ENCODE peak calls at places on chromosome 3, in eight cellular contexts. R is tibial artery, A is IMR-90, G is mammary epithelial cell, P is OCI-LY7, V is suprapubic skin, N is heart left ventricle, L is body of pancreas. B is an unnamed sample.

GRCh38 chr3:121757087-121757811 is 7.7 kb upstream of the GOLGB1 start:
- DNase-seq in R (no peak), A (no peak), G (no peak), P (peak; percentile 62), V (no peak), N (no peak), L (no peak), B (no peak)

GRCh38 chr3:23368731-23369130 is 165.6 kb downstream of the UBE2E2 start:
- DNase-seq in R (no peak), A (peak; percentile 59), G (no peak), P (no peak), V (no peak), N (no peak), L (no peak), B (no peak)

GRCh38 chr3:25580534-25580933 is 84.2 kb downstream of the TOP2B start:
- DNase-seq in R (no peak), A (no peak), G (no peak), P (no peak), V (no peak), N (no peak), L (no peak), B (no peak)

GRCh38 chr3:38650248-38650940 is 907 bp upstream of the SCN5A start:
- DNase-seq in R (peak; percentile 40), A (no peak), G (no peak), P (no peak), V (no peak), N (no peak), L (no peak), B (no peak)

GRCh38 chr3:71022552-71023335 is 560.8 kb downstream of the FOXP1 start:
- DNase-seq in R (no peak), A (peak; percentile 10), G (peak; percentile 37), P (no peak), V (no peak), N (no peak), L (no peak), B (no peak)

GRCh38 chr3:124584552-124585391 is 145.5 kb upstream of the UMPS start:
- DNase-seq in R (peak; percentile 89), A (peak; percentile 22), G (peak; percentile 66), P (no peak), V (peak; percentile 67), N (peak; percentile 84), L (peak; percentile 91), B (peak; percentile 31)

GRCh38 chr3:184656991-184657669 is 54.7 kb downstream of the MAGEF1 start:
- DNase-seq in R (no peak), A (peak; percentile 71), G (peak; percentile 98), P (no peak), V (no peak), N (no peak), L (no peak), B (peak; percentile 86)

GRCh38 chr3:133455281-133455680 is 55.4 kb downstream of the BFSP2 start:
- DNase-seq in R (no peak), A (no peak), G (no peak), P (no peak), V (no peak), N (no peak), L (no peak), B (no peak)

GRCh38 chr3:183159319-183159718 is 3.2 kb downstream of the LAMP3 start:
- DNase-seq in R (no peak), A (no peak), G (no peak), P (no peak), V (no peak), N (no peak), L (no peak), B (no peak)

GRCh38 chr3:14555835-14556234 is 15.7 kb upstream of the GRIP2 start:
- DNase-seq in R (no peak), A (no peak), G (no peak), P (no peak), V (no peak), N (peak; percentile 73), L (no peak), B (no peak)

GRCh38 chr3:128382221-128382807 is 84.4 kb downstream of the DNAJB8 start:
- DNase-seq in R (peak; percentile 79), A (no peak), G (no peak), P (no peak), V (no peak), N (peak; percentile 74), L (peak; percentile 71), B (no peak)

GRCh38 chr3:185332026-185332735 is 30.8 kb upstream of the MAP3K13 start:
- DNase-seq in R (no peak), A (peak; percentile 82), G (peak; percentile 92), P (no peak), V (no peak), N (no peak), L (no peak), B (peak; percentile 28)

GRCh38 chr3:18007980-18008379 is 265.5 kb upstream of the TBC1D5 start:
- DNase-seq in R (no peak), A (no peak), G (no peak), P (no peak), V (no peak), N (no peak), L (no peak), B (peak; percentile 49)

GRCh38 chr3:127082066-127082465 is 99.2 kb downstream of the PLXNA1 start:
- DNase-seq in R (no peak), A (no peak), G (no peak), P (no peak), V (no peak), N (no peak), L (no peak), B (no peak)

GRCh38 chr3:57127849-57128566 is 37.1 kb downstream of the IL17RD start:
- DNase-seq in R (no peak), A (no peak), G (no peak), P (no peak), V (no peak), N (peak; percentile 28), L (no peak), B (no peak)

GRCh38 chr3:112341386-112341785 is 8.4 kb downstream of the CD200 start:
- DNase-seq in R (no peak), A (no peak), G (no peak), P (no peak), V (no peak), N (no peak), L (no peak), B (no peak)

GRCh38 chr3:111882799-111883198 is 23.7 kb downstream of the PHLDB2 start:
- DNase-seq in R (no peak), A (no peak), G (no peak), P (no peak), V (no peak), N (no peak), L (no peak), B (no peak)

GRCh38 chr3:129312671-129313414 is 34.2 kb downstream of the HMCES start:
- DNase-seq in R (peak; percentile 67), A (peak; percentile 16), G (no peak), P (peak; percentile 28), V (peak; percentile 59), N (no peak), L (peak; percentile 26), B (no peak)

GRCh38 chr3:101963902-101964362 is 114.6 kb downstream of the NFKBIZ start:
- DNase-seq in R (no peak), A (peak; percentile 78), G (peak; percentile 76), P (no peak), V (no peak), N (no peak), L (no peak), B (no peak)

GRCh38 chr3:73212683-73213082 is 151.2 kb downstream of the EBLN2 start:
- DNase-seq in R (no peak), A (no peak), G (no peak), P (no peak), V (no peak), N (no peak), L (no peak), B (no peak)

GRCh38 chr3:73216310-73216709 is 154.9 kb downstream of the EBLN2 start:
- DNase-seq in R (no peak), A (no peak), G (no peak), P (no peak), V (no peak), N (no peak), L (no peak), B (no peak)

GRCh38 chr3:73213906-73214305 is 152.4 kb downstream of the EBLN2 start:
- DNase-seq in R (no peak), A (no peak), G (peak; percentile 52), P (no peak), V (no peak), N (no peak), L (no peak), B (no peak)

GRCh38 chr3:73214846-73215245 is 153.4 kb downstream of the EBLN2 start:
- DNase-seq in R (no peak), A (no peak), G (no peak), P (no peak), V (no peak), N (no peak), L (no peak), B (no peak)

GRCh38 chr3:73215286-73215685 is 153.8 kb downstream of the EBLN2 start:
- DNase-seq in R (no peak), A (no peak), G (no peak), P (no peak), V (no peak), N (no peak), L (no peak), B (no peak)
- H3K27ac ChIP-seq in R (peak overlapping the region; percentile 28), A (no peak overlapping the region), G (no peak overlapping the region), P (no peak overlapping the region), V (no peak overlapping the region), N (no peak overlapping the region), L (no peak overlapping the region), B (no peak overlapping the region)

GRCh38 chr3:66425566-66425965 is 75.3 kb downstream of the LRIG1 start:
- DNase-seq in R (no peak), A (no peak), G (no peak), P (no peak), V (no peak), N (no peak), L (no peak), B (no peak)
- H3K36me3 ChIP-seq in R (no peaks in the 10 kb centered on the region), A (peaks cover 2% of the 10 kb centered on the region), G (no peaks in the 10 kb centered on the region), P (peaks cover 99% of the 10 kb centered on the region), V (no peaks in the 10 kb centered on the region), N (no peaks in the 10 kb centered on the region), L (no peaks in the 10 kb centered on the region), B (no peaks in the 10 kb centered on the region)

GRCh38 chr3:42719002-42719401 is 16.4 kb upstream of the HHATL start:
- DNase-seq in R (no peak), A (no peak), G (no peak), P (no peak), V (no peak), N (peak; percentile 13), L (no peak), B (no peak)

GRCh38 chr3:42723146-42723683 is 20.6 kb upstream of the HHATL start:
- DNase-seq in R (no peak), A (peak; percentile 13), G (peak; percentile 12), P (no peak), V (no peak), N (no peak), L (no peak), B (no peak)

GRCh38 chr3:42720126-42720525 is 17.5 kb upstream of the HHATL start:
- DNase-seq in R (no peak), A (no peak), G (peak; percentile 7), P (no peak), V (no peak), N (no peak), L (no peak), B (no peak)

GRCh38 chr3:42718338-42718737 is 15.7 kb upstream of the HHATL start:
- DNase-seq in R (no peak), A (no peak), G (no peak), P (no peak), V (no peak), N (no peak), L (no peak), B (no peak)

GRCh38 chr3:42721690-42722089 is 19.1 kb upstream of the HHATL start:
- DNase-seq in R (peak; percentile 73), A (no peak), G (no peak), P (no peak), V (peak; percentile 32), N (peak; percentile 22), L (no peak), B (no peak)
- H3K27ac ChIP-seq in R (peak overlapping the region; percentile 71), A (no peak overlapping the region), G (no peak overlapping the region), P (no peak overlapping the region), V (no peak overlapping the region), N (peak overlapping the region; percentile 50), L (no peak overlapping the region), B (no peak overlapping the region)

GRCh38 chr3:115932807-115933206 is 309.5 kb downstream of the GAP43 start:
- DNase-seq in R (no peak), A (no peak), G (no peak), P (no peak), V (no peak), N (no peak), L (no peak), B (no peak)
- H3K36me3 ChIP-seq in R (no peaks in the 10 kb centered on the region), A (no peaks in the 10 kb centered on the region), G (no peaks in the 10 kb centered on the region), P (no peaks in the 10 kb centered on the region), V (no peaks in the 10 kb centered on the region), N (no peaks in the 10 kb centered on the region), L (no peaks in the 10 kb centered on the region), B (no peaks in the 10 kb centered on the region)